ENCODE peak calls at places on chromosomes 11 and 22, in ten cellular contexts. O, G, T, D, A, R, S, M, H and C are unnamed samples.

GRCh38 chr11:63871962-63872832 is 33.3 kb downstream of the MARK2 start:
- DNase-seq in M (peak), H (no peak), A (peak), G (peak), S (peak), T (peak), R (peak), O (no peak), D (no peak), C (peak)

GRCh38 chr22:25120093-25120561 is 79.5 kb upstream of the CRYBB3 start:
- DNase-seq in R (no peak), G (peak), S (no peak), H (peak), T (peak), A (no peak), O (no peak), D (no peak), M (no peak), C (peak)

GRCh38 chr11:47306484-47306844 is 36.5 kb downstream of the MADD start:
- DNase-seq in O (no peak), M (no peak), D (no peak), R (no peak), T (no peak), G (no peak), A (no peak), H (no peak), S (no peak), C (no peak)

GRCh38 chr22:46777609-46777970 is 15.1 kb downstream of the TBC1D22A start:
- DNase-seq in S (no peak), T (no peak), M (no peak), G (no peak), A (peak), R (no peak), H (no peak), O (no peak), D (no peak), C (no peak)

GRCh38 chr11:122107566-122107965 is 8.4 kb downstream of the BLID start:
- DNase-seq in S (no peak), M (no peak), T (no peak), O (no peak), H (no peak), R (no peak), A (no peak), G (no peak), D (no peak), C (no peak)

GRCh38 chr22:44245438-44245837 is 64.7 kb downstream of the PARVG start:
- DNase-seq in T (no peak), S (no peak), M (no peak), H (no peak), R (no peak), A (no peak), G (no peak), D (no peak), O (no peak), C (no peak)

GRCh38 chr22:18987765-18988164 is 51.7 kb upstream of the PRODH start:
- DNase-seq in R (no peak), T (peak), M (no peak), H (no peak), O (no peak), D (no peak), G (peak), A (peak), S (no peak), C (no peak)

GRCh38 chr11:123856444-123856843 is 29.0 kb downstream of the TMEM225 start:
- DNase-seq in T (no peak), O (no peak), A (no peak), S (no peak), H (no peak), D (no peak), R (no peak), G (no peak), M (no peak), C (no peak)

GRCh38 chr11:44658451-44658850 is 68.3 kb upstream of the TSPAN18 start:
- DNase-seq in M (no peak), O (peak), D (peak), H (no peak), G (no peak), A (peak), T (peak), S (no peak), R (no peak), C (peak)

GRCh38 chr22:38485783-38486182 is 17.9 kb downstream of the KDELR3 start:
- DNase-seq in M (no peak), T (no peak), S (no peak), R (no peak), H (no peak), D (no peak), G (no peak), O (no peak), A (no peak), C (no peak)

GRCh38 chr11:14347494-14347893 is 11.5 kb downstream of the RRAS2 start:
- DNase-seq in D (no peak), A (no peak), G (no peak), R (no peak), H (no peak), T (no peak), O (no peak), M (no peak), S (no peak), C (no peak)

GRCh38 chr11:47964546-47964945 is 15.8 kb upstream of the PTPRJ start:
- DNase-seq in D (no peak), M (no peak), G (no peak), S (no peak), H (no peak), T (no peak), O (no peak), R (no peak), A (no peak), C (no peak)

GRCh38 chr22:30829901-30830550 is 135.4 kb downstream of the OSBP2 start:
- DNase-seq in A (no peak), O (no peak), R (no peak), H (no peak), T (no peak), G (no peak), D (no peak), M (no peak), S (no peak), C (peak)

GRCh38 chr11:47213985-47214564 is 699 bp upstream of the DDB2 start:
- DNase-seq in H (peak), M (peak), S (peak), T (peak), O (peak), R (peak), A (peak), G (peak), D (peak), C (peak)

GRCh38 chr11:115284766-115285165 is 219.4 kb downstream of the CADM1 start:
- DNase-seq in M (no peak), S (no peak), A (no peak), G (no peak), O (no peak), T (no peak), H (no peak), D (no peak), R (no peak), C (no peak)

GRCh38 chr11:2700415-2701211 is 819 bp upstream of the KCNQ1OT1 start:
- DNase-seq in A (peak), H (peak), D (no peak), R (peak), O (no peak), M (no peak), T (peak), S (no peak), G (no peak), C (no peak)

GRCh38 chr22:29710922-29711593 is 8.7 kb upstream of the CABP7 start:
- DNase-seq in R (no peak), O (no peak), G (no peak), T (no peak), H (no peak), A (no peak), M (no peak), S (peak), D (no peak), C (peak)

GRCh38 chr11:12968101-12968500 is 41.0 kb upstream of the RASSF10 start:
- DNase-seq in A (no peak), R (no peak), H (no peak), M (no peak), T (no peak), D (no peak), O (no peak), G (no peak), S (no peak), C (no peak)

GRCh38 chr22:26481694-26482093 is 1.9 kb downstream of the HPS4 start:
- DNase-seq in O (no peak), D (no peak), T (no peak), R (peak), M (no peak), H (no peak), G (no peak), S (no peak), A (peak), C (no peak)

GRCh38 chr11:125346565-125347260 is 149.4 kb downstream of the FEZ1 start:
- DNase-seq in H (no peak), D (no peak), T (no peak), M (no peak), R (no peak), G (no peak), S (no peak), A (no peak), O (no peak), C (no peak)

GRCh38 chr11:93249437-93250210 is 51.8 kb upstream of the SLC36A4 start:
- DNase-seq in T (no peak), M (no peak), O (no peak), A (peak), H (no peak), D (no peak), S (no peak), R (no peak), G (no peak), C (no peak)

GRCh38 chr11:64765291-64765803 is 5.6 kb upstream of the PYGM start:
- DNase-seq in G (no peak), T (no peak), M (no peak), D (no peak), S (no peak), H (no peak), A (no peak), R (no peak), O (no peak), C (no peak)

GRCh38 chr22:37079668-37080171 is 28.2 kb downstream of the KCTD17 start:
- DNase-seq in R (no peak), M (no peak), G (no peak), T (no peak), A (no peak), H (no peak), O (peak), S (no peak), D (peak), C (peak)

GRCh38 chr22:23837911-23838685 is 708 bp downstream of the DERL3 start:
- DNase-seq in R (no peak), O (no peak), A (no peak), S (no peak), T (no peak), G (no peak), D (no peak), M (no peak), H (no peak), C (no peak)

GRCh38 chr11:67544591-67545242 is 21.5 kb upstream of the CABP2 start:
- DNase-seq in S (no peak), H (no peak), D (no peak), M (no peak), O (no peak), A (no peak), G (peak), R (peak), T (no peak), C (no peak)

GRCh38 chr11:64007160-64007628 is 21.0 kb downstream of the OTUB1 start:
- DNase-seq in M (no peak), A (no peak), S (no peak), H (no peak), R (no peak), D (no peak), G (no peak), O (no peak), T (peak), C (no peak)